ENCODE peak calls at places on chromosomes 3 and 15, in seven cellular contexts. C is right cardiac atrium, A is IMR-90, J is A549, L is small intestine, P is breast epithelium, H is PC-9. K is an unnamed sample.

GRCh38 chr15:66905954-66906353 is 159.4 kb upstream of the SMAD3 start:
- DNase-seq in L (no peak), P (no peak), J (peak; percentile 49), A (no peak), C (no peak), H (no peak), K (no peak)

GRCh38 chr3:129271674-129272073 is 7.0 kb upstream of the HMCES start:
- DNase-seq in A (no peak), J (no peak), C (no peak), H (no peak), P (no peak), L (no peak), K (no peak)

GRCh38 chr15:101295607-101296225 is 668 bp upstream of the SNRPA1 start:
- DNase-seq in P (no peak), C (no peak), J (no peak), A (peak; percentile 72), H (no peak), L (peak; percentile 70), K (no peak)

GRCh38 chr15:99925661-99926461 is 192.6 kb upstream of the LYSMD4 start:
- DNase-seq in C (peak; percentile 92), J (peak; percentile 63), A (no peak), H (peak; percentile 58), P (peak; percentile 54), L (peak; percentile 69), K (no peak)

GRCh38 chr15:72857331-72858065 is 73.9 kb upstream of the ADPGK start:
- DNase-seq in A (no peak), P (no peak), L (peak; percentile 56), C (no peak), H (no peak), J (no peak), K (no peak)

GRCh38 chr15:60477164-60477563 is 1.8 kb downstream of the ICE2 start:
- DNase-seq in C (no peak), H (no peak), A (no peak), J (no peak), P (no peak), L (no peak), K (no peak)

GRCh38 chr15:61764141-61764540 is 296.1 kb downstream of the VPS13C start:
- DNase-seq in L (no peak), C (no peak), P (no peak), A (no peak), J (no peak), H (no peak), K (no peak)

GRCh38 chr3:134857356-134857755 is 62.3 kb downstream of the EPHB1 start:
- DNase-seq in A (no peak), J (no peak), C (no peak), L (no peak), H (no peak), P (no peak), K (no peak)

GRCh38 chr15:40856736-40857135 is 12.9 kb downstream of the SPINT1 start:
- DNase-seq in P (no peak), J (no peak), A (no peak), C (no peak), L (no peak), H (no peak), K (no peak)

GRCh38 chr3:170301404-170301803 is 56.1 kb upstream of the SKIL start:
- DNase-seq in C (no peak), L (no peak), J (no peak), P (no peak), H (no peak), A (peak; percentile 32), K (no peak)

GRCh38 chr3:194095464-194095863 is 40.5 kb upstream of the HES1 start:
- DNase-seq in P (peak; percentile 56), H (no peak), L (peak; percentile 71), A (no peak), J (no peak), C (peak; percentile 77), K (no peak)

GRCh38 chr3:33403756-33404155 is 36.4 kb downstream of the UBP1 start:
- DNase-seq in H (no peak), A (peak; percentile 23), P (no peak), C (no peak), J (no peak), L (no peak), K (no peak)

GRCh38 chr15:49137861-49138260 is 17.5 kb downstream of the COPS2 start:
- DNase-seq in H (no peak), J (no peak), A (peak; percentile 61), P (no peak), C (no peak), L (no peak), K (no peak)

GRCh38 chr3:169524131-169524530 is 139.4 kb downstream of the MECOM start:
- DNase-seq in P (no peak), C (no peak), J (no peak), H (no peak), A (no peak), L (no peak), K (no peak)

GRCh38 chr3:43128458-43128857 is 22.6 kb upstream of the POMGNT2 start:
- DNase-seq in H (no peak), P (no peak), C (no peak), J (no peak), L (no peak), A (no peak), K (no peak)

GRCh38 chr3:39234705-39235104 is 42.3 kb upstream of the XIRP1 start:
- DNase-seq in C (no peak), P (no peak), L (peak; percentile 12), A (no peak), J (no peak), H (no peak), K (no peak)

GRCh38 chr3:49238274-49239127 is 38.5 kb downstream of the C3orf62 start:
- DNase-seq in A (peak; percentile 69), H (peak; percentile 33), L (no peak), J (no peak), C (no peak), P (no peak), K (no peak)

GRCh38 chr15:27582741-27583400 is 516.2 kb downstream of the OCA2 start:
- DNase-seq in C (no peak), J (no peak), H (no peak), P (no peak), A (peak; percentile 20), L (no peak), K (no peak)

GRCh38 chr15:32706704-32707103 is 11.1 kb upstream of the GREM1 start:
- DNase-seq in C (no peak), H (peak; percentile 55), J (no peak), A (no peak), L (peak; percentile 43), P (no peak), K (no peak)

GRCh38 chr3:194809382-194809781 is 123.7 kb downstream of the FAM43A start:
- DNase-seq in C (no peak), J (no peak), H (no peak), L (no peak), A (no peak), P (no peak), K (no peak)

GRCh38 chr15:65936317-65936716 is 67.0 kb downstream of the RAB11A start:
- DNase-seq in J (no peak), H (no peak), C (no peak), A (no peak), L (no peak), P (no peak), K (no peak)

GRCh38 chr3:13866406-13866965 is 13.4 kb downstream of the WNT7A start:
- DNase-seq in C (no peak), L (no peak), A (no peak), H (no peak), P (no peak), J (no peak), K (no peak)

GRCh38 chr3:157573281-157573680 is 70.1 kb upstream of the VEPH1 start:
- DNase-seq in C (no peak), H (no peak), A (no peak), P (no peak), J (no peak), L (no peak), K (no peak)

GRCh38 chr15:86121568-86121967 is 41.9 kb downstream of the AGBL1 start:
- DNase-seq in L (no peak), J (no peak), P (no peak), A (no peak), C (no peak), H (no peak), K (no peak)

GRCh38 chr3:184249412-184250166 is at the start of gene EEF1AKMT4:
- DNase-seq in C (peak; percentile 98), L (peak; percentile 97), P (peak; percentile 96), J (peak; percentile 98), H (peak; percentile 99), A (peak; percentile 98), K (peak; percentile 96)

GRCh38 chr15:88954431-88955277 is 41.5 kb upstream of the MFGE8 start:
- DNase-seq in L (no peak), P (no peak), A (no peak), H (no peak), C (peak; percentile 76), J (no peak), K (peak; percentile 27)

GRCh38 chr3:43768594-43768993 is 77.9 kb downstream of the ABHD5 start:
- DNase-seq in J (no peak), C (peak; percentile 62), P (no peak), L (no peak), A (peak; percentile 31), H (no peak), K (no peak)

DNA sequence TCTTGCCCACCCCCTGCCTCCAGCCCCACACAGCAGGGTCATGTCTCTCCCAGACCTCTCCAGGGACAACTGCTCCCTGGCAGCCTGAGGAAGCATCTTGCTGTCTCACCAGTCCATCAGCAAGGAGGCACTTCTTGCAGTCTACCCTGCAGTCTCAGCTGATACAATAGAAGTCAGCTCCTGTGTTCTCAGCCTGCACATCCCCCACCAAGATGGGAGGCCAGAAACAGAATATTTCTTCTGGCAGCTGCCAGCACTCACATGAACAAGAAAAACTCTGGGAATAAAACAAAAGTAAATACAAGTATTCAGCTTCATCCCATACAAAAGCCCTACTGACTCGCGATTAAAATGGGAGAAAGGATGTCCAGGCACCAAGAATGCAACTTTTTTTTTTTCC is 457.4 kb upstream of the PROK2 start:
- DNase-seq in P (no peak), J (no peak), A (no peak), H (no peak), L (no peak), C (no peak), K (no peak)
- H3K4me1 ChIP-seq in P (no peaks in the 10 kb centered on the region), J (no peaks in the 10 kb centered on the region), A (no peaks in the 10 kb centered on the region), H (no peaks in the 10 kb centered on the region), L (no peaks in the 10 kb centered on the region), C (peaks cover 17% of the 10 kb centered on the region), K (no peaks in the 10 kb centered on the region)

DNA sequence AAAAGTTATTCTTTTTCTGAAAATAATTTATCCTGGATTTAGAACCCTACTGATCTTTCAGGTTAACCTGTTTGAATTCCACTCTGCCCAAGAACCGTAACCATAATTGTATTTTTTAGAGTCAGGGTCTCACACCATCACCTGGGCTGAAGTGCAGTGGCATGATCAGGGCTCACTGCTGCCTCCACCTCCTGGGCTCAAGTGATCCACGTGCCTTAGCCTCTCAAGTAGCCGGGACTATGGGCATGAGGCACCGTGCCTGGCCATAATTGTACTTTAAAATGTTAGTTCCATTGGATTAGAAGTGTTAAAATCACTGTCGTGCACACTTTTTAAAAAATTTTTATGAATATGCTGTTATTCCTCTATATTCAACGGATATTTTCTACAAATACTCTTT is 1.0 kb upstream of the MTMR10 start:
- DNase-seq in P (no peak), L (peak; percentile 30), J (peak; percentile 40), A (no peak), C (no peak), H (no peak), K (no peak)
- H3K4me3 ChIP-seq in P (peak overlapping the region; percentile 91), L (no peak overlapping the region), J (peak overlapping the region; percentile 78), A (no peak overlapping the region), C (no peak overlapping the region), H (peak overlapping the region; percentile 80), K (peak overlapping the region; percentile 88)

GRCh38 chr3:187016639-187017345 is 86.5 kb downstream of the ST6GAL1 start:
- DNase-seq in P (no peak), A (peak; percentile 11), C (no peak), J (peak; percentile 6), L (no peak), H (no peak), K (no peak)
- H3K4me1 ChIP-seq in P (no peaks in the 10 kb centered on the region), A (peaks cover 8% of the 10 kb centered on the region), C (peaks cover 19% of the 10 kb centered on the region), J (no peaks in the 10 kb centered on the region), L (no peaks in the 10 kb centered on the region), H (peaks cover 9% of the 10 kb centered on the region), K (no peaks in the 10 kb centered on the region)

GRCh38 chr3:141878812-141879211 is 2.4 kb downstream of the ATP1B3 start:
- DNase-seq in L (peak; percentile 25), P (no peak), J (no peak), A (peak; percentile 60), C (no peak), H (peak; percentile 5), K (peak; percentile 26)
- H3K4me3 ChIP-seq in L (no peak overlapping the region), P (peak overlapping the region; percentile 87), J (peak overlapping the region; percentile 92), A (peak overlapping the region; percentile 17), C (peak overlapping the region; percentile 30), H (peak overlapping the region; percentile 77), K (peak overlapping the region; percentile 72)